ENCODE peak calls at places on chromosome X, in seven cellular contexts. R is OCI-LY7, G is left ventricle myocardium inferior, K is cardiac muscle cell, E is IMR-90, F is body of pancreas, L is HepG2. H is an unnamed sample.

GRCh38 chrX:117996918-117997480 is 119.6 kb downstream of the KLHL13 start:
- DNase-seq in R (no peak), E (peak), G (no peak), K (no peak), F (no peak), L (peak), H (peak)

GRCh38 chrX:139194571-139195280 is 335.8 kb upstream of the F9 start:
- DNase-seq in E (no peak), G (no peak), K (no peak), R (no peak), L (no peak), F (peak), H (no peak)

GRCh38 chrX:2502668-2503519 is 2.1 kb upstream of the DHRSX start:
- DNase-seq in F (no peak), K (peak), L (no peak), R (no peak), G (no peak), E (peak), H (no peak)

GRCh38 chrX:5646818-5647217 is 581.8 kb downstream of the NLGN4X start:
- DNase-seq in L (no peak), K (no peak), R (peak), F (no peak), E (no peak), G (no peak), H (no peak)

GRCh38 chrX:67749536-67749935 is 205.7 kb downstream of the AR start:
- DNase-seq in R (no peak), F (no peak), E (no peak), L (no peak), K (no peak), G (no peak), H (no peak)

GRCh38 chrX:107628662-107629532 is 587 bp downstream of the PRPS1 start:
- DNase-seq in E (peak), G (peak), F (peak), R (peak), K (peak), L (peak), H (peak)

GRCh38 chrX:54193085-54193484 is 10.0 kb upstream of the FAM120C start:
- DNase-seq in F (no peak), G (no peak), R (no peak), E (no peak), L (no peak), K (no peak), H (no peak)

GRCh38 chrX:80285131-80285773 is 135.0 kb upstream of the TENT5D start:
- DNase-seq in L (peak), R (peak), K (peak), G (no peak), E (peak), F (peak), H (no peak)

GRCh38 chrX:123665197-123665596 is 67.7 kb downstream of the THOC2 start:
- DNase-seq in L (no peak), E (no peak), G (no peak), K (no peak), R (no peak), F (no peak), H (peak)

GRCh38 chrX:667360-667759 is 36.8 kb downstream of the SHOX start:
- DNase-seq in R (no peak), K (no peak), L (no peak), E (no peak), G (no peak), F (no peak), H (no peak)

GRCh38 chrX:106959897-106960296 is 39.7 kb downstream of the CLDN2 start:
- DNase-seq in L (peak), E (peak), K (peak), F (peak), G (no peak), R (no peak), H (peak)

GRCh38 chrX:147550217-147550616 is 361.5 kb upstream of the FMR1 start:
- DNase-seq in E (no peak), F (peak), G (no peak), K (no peak), L (peak), R (peak), H (no peak)

GRCh38 chrX:275476-275966 is 5.7 kb upstream of the PLCXD1 start:
- DNase-seq in F (peak), L (no peak), E (no peak), R (no peak), K (no peak), G (no peak), H (no peak)

GRCh38 chrX:130594453-130594916 is 192.7 kb downstream of the RBMX2 start:
- DNase-seq in L (no peak), G (no peak), E (no peak), K (no peak), R (no peak), F (no peak), H (no peak)

DNA sequence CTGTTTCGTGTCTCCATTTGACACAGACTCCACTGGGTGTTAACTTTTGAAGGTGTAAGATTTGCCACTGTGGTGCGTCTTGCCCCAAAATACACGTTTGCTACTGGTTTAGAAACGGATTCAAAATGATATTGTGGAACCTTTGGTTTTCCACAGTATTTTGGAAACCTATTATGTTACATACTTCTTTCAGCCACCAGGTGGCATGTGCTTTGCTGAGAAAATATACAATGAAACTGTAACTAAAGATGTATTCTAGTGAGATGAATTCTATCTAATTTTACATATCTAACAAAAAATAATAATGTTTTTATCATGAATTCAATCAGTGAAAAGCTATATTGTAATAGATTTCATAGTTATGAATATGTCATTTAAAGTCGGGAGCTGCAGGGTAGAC is 28.4 kb upstream of the SLITRK4 start:
- DNase-seq in R (peak), G (no peak), K (peak), E (no peak), L (no peak), F (no peak), H (no peak)
- TF ChIP-seq CTCF in R (peak), G (peak), K (peak), E (peak), L (no peak), F (peak), H (peak)

DNA sequence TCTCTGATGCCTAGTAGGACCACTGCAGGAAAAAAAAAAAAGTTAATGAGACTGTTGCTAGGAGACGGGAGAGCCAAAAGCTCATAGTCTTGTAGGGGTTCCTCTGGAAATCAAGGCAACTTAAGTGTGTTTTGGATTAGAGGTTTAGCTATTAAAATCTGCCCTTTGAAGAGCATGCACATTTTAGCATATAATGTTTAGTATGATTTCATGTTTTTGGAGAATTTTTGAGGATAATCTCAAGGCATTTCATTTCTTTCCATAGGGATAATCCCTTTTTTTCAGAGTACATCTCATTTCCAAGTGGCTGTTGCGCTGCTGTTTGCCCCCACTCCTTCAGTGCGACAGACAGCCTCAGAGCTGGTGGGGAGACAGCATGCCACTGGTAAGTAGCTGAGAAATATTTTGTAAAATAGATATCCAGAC is at the start of gene LINC00632:
- DNase-seq in L (no peak), R (no peak), E (no peak), F (no peak), G (no peak), K (no peak), H (no peak)
- H3K27ac ChIP-seq in L (no peak), R (no peak), E (no peak), F (no peak), G (no peak), K (no peak), H (no peak)

DNA sequence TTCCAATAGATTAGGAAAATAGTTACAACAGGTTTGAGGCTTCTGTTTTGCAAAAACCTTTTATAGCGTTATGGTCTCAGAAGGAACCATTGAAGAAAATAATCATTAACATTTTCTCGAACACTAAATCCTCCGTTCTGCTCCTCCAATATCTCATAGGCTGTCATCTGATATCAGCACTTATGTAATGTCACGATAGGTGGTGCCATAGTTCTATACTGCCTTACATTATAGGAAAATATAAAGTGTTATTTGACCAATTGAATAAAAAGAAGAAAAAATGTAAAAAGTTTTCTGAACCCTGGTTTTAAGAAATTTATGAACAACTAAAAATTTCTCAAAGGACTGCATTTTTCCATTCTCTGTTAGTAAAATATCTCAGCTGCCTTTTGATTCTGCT is 291.4 kb downstream of the RPA4 start:
- DNase-seq in G (no peak), E (no peak), R (no peak), F (no peak), K (no peak), L (no peak), H (no peak)
- TF ChIP-seq CTCF in G (no peak), E (no peak), R (no peak), F (no peak), K (no peak), L (no peak), H (no peak)

GRCh38 chrX:43743100-43743822 is 87.2 kb downstream of the MAOA start:
- DNase-seq in K (no peak), L (no peak), G (no peak), E (no peak), F (no peak), R (no peak), H (no peak)

GRCh38 chrX:43744284-43744683 is 88.2 kb downstream of the MAOA start:
- DNase-seq in F (no peak), R (no peak), L (no peak), E (no peak), K (no peak), G (no peak), H (no peak)

GRCh38 chrX:43745938-43746721 is 90.0 kb downstream of the MAOA start:
- DNase-seq in F (no peak), E (no peak), G (no peak), R (no peak), L (no peak), K (no peak), H (no peak)

DNA sequence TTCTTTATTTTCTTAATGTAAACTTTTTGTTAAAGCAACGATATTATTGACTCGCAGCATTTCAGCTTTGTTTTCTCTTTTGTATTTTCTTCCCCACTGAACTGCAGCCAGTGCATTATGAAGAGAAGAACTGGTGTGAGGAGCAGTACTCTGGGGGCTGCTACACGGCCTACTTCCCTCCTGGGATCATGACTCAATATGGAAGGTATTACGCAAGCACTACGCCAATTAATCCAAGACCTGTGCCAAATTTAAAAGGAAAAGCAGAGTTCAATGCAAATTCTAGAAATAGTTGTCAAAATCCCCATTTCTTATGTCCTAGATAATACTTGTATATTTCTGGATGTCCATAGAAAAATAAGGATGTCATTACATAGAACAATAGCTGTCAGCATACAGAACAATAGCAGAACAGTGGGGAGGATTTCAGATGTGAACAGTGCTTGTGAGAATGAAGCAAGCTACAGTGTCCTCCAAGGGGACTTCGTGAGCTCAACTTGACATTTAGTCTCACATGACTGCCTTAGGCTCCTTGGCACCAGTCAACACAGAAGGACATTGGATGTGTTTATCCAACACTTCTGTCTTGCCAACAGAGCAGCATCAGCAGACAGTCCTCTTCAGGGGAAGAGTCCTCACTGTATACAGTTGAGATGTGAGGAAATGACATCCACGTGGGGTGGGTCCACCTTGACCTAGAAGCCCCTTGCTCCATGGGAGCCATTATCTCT is 85.9 kb downstream of the MAOA start:
- DNase-seq in G (no peak), L (no peak), E (no peak), R (no peak), F (no peak), K (peak), H (peak)
- H3K27ac ChIP-seq in G (peak), L (no peak), E (no peak), R (no peak), F (no peak), K (no peak), H (no peak)

DNA sequence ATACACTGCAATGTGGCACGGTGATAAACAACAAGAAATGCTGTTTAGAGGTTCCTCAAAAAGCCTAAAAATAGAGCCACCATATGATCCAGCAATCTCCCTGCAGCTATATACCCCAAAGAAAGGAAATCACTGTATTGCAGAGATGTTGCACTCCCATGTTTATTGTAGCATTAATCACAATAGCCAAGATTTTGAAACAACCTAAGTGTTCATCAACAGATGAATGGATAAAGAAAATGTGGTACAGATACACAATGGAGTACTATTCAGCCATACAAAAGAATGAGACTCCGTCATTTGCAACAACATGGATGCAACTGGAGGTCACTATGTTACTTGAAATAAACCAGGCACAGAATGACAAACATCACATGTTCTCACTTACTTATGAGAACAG is 365.8 kb upstream of the DIPK2B start:
- DNase-seq in G (no peak), L (no peak), R (no peak), F (no peak), K (no peak), E (no peak), H (no peak)
- TF ChIP-seq CTCF in G (no peak), L (no peak), R (no peak), F (no peak), K (no peak), E (no peak), H (no peak)

H was measured in RWPE1.